ENCODE peak calls at places on chromosomes 12 and 14, in four cellular contexts. One of them, this sample, is unnamed.

GRCh38 chr14:69921052-69921451 is 41.8 kb downstream of the SMOC1 start:
- DNase-seq in HepG2: no peak
- DNase-seq in psoas muscle: no peak
- DNase-seq in Panc1: no peak
- DNase-seq in this sample: no peak

GRCh38 chr14:59483360-59483759 is 848 bp downstream of the L3HYPDH start:
- DNase-seq in Panc1: peak; percentile 1
- DNase-seq in psoas muscle: no peak
- DNase-seq in HepG2: no peak
- DNase-seq in this sample: no peak

GRCh38 chr12:94263905-94264655 is 115.7 kb downstream of the PLXNC1 start:
- DNase-seq in HepG2: no peak
- DNase-seq in psoas muscle: no peak
- DNase-seq in Panc1: no peak
- DNase-seq in this sample: peak; percentile 39

GRCh38 chr12:51318846-51319570 is 5.0 kb downstream of the BIN2 start:
- DNase-seq in HepG2: no peak
- DNase-seq in Panc1: no peak
- DNase-seq in psoas muscle: no peak
- DNase-seq in this sample: no peak

GRCh38 chr12:80195143-80195726 is 95.9 kb downstream of the OTOGL start:
- DNase-seq in Panc1: peak; percentile 20
- DNase-seq in psoas muscle: no peak
- DNase-seq in HepG2: peak; percentile 16
- DNase-seq in this sample: peak; percentile 24

GRCh38 chr12:87140257-87140656 is 884.1 kb upstream of the MGAT4C start:
- DNase-seq in psoas muscle: no peak
- DNase-seq in HepG2: no peak
- DNase-seq in Panc1: no peak
- DNase-seq in this sample: no peak

GRCh38 chr14:69711065-69711464 is 55.9 kb upstream of the SRSF5 start:
- DNase-seq in Panc1: no peak
- DNase-seq in HepG2: no peak
- DNase-seq in psoas muscle: peak; percentile 88
- DNase-seq in this sample: peak; percentile 71

GRCh38 chr14:89236846-89237245 is 180.2 kb downstream of the FOXN3 start:
- DNase-seq in HepG2: no peak
- DNase-seq in Panc1: no peak
- DNase-seq in psoas muscle: no peak
- DNase-seq in this sample: no peak

GRCh38 chr12:1594045-1594294 is 411 bp downstream of the FBXL14 start:
- DNase-seq in HepG2: no peak
- DNase-seq in psoas muscle: peak; percentile 84
- DNase-seq in Panc1: no peak
- DNase-seq in this sample: peak; percentile 79

GRCh38 chr14:63544641-63545234 is 1.6 kb upstream of the PPP2R5E start:
- DNase-seq in Panc1: no peak
- DNase-seq in HepG2: no peak
- DNase-seq in psoas muscle: no peak
- DNase-seq in this sample: no peak

GRCh38 chr12:78562358-78563205 is 302.0 kb upstream of the SYT1 start:
- DNase-seq in Panc1: peak; percentile 12
- DNase-seq in HepG2: peak; percentile 1
- DNase-seq in psoas muscle: no peak
- DNase-seq in this sample: no peak

GRCh38 chr14:74049886-74050495 is 30.8 kb downstream of the BBOF1 start:
- DNase-seq in HepG2: no peak
- DNase-seq in psoas muscle: no peak
- DNase-seq in Panc1: no peak
- DNase-seq in this sample: no peak

GRCh38 chr12:27193854-27194544 is 50.1 kb upstream of the STK38L start:
- DNase-seq in Panc1: no peak
- DNase-seq in HepG2: no peak
- DNase-seq in psoas muscle: no peak
- DNase-seq in this sample: peak; percentile 71

GRCh38 chr12:47400251-47400650 is 305.6 kb downstream of the RPAP3 start:
- DNase-seq in psoas muscle: no peak
- DNase-seq in HepG2: no peak
- DNase-seq in Panc1: no peak
- DNase-seq in this sample: no peak

GRCh38 chr12:128449146-128449894 is 182.3 kb downstream of the TMEM132C start:
- DNase-seq in Panc1: no peak
- DNase-seq in HepG2: no peak
- DNase-seq in psoas muscle: no peak
- DNase-seq in this sample: no peak

GRCh38 chr12:3644103-3644502 is 108.8 kb downstream of the CRACR2A start:
- DNase-seq in psoas muscle: no peak
- DNase-seq in HepG2: no peak
- DNase-seq in Panc1: no peak
- DNase-seq in this sample: no peak

GRCh38 chr12:53482626-53483165 is 16.6 kb downstream of the MAP3K12 start:
- DNase-seq in HepG2: no peak
- DNase-seq in Panc1: no peak
- DNase-seq in psoas muscle: peak; percentile 55
- DNase-seq in this sample: no peak
- H3K36me3 ChIP-seq in HepG2: peaks cover 13% of the 10 kb centered on the region
- H3K36me3 ChIP-seq in Panc1: peaks cover 29% of the 10 kb centered on the region
- H3K36me3 ChIP-seq in psoas muscle: peaks cover 86% of the 10 kb centered on the region
- H3K36me3 ChIP-seq in this sample: peaks cover 99% of the 10 kb centered on the region

DNA sequence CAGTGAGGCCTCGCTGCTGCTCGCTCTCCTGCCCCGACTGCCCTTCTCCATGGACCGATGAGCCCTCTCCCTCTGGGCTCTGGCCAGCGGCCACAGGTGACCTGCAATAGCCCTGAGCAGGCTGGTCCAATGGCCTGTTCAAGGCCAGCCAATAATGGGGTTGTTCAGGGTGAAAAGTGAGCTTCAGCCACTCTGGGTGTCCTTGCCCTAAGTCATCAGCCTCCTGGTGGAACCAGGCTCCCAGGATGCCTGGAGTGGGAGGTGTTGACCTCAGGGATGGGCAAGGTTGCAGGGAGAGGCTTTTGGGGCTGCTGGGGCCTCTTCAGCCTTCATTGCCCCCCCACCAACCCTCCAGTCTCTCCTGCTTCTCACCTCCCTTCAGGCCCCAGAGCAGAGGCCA is 79.7 kb downstream of the RFLNA start:
- DNase-seq in HepG2: no peak
- DNase-seq in psoas muscle: no peak
- DNase-seq in Panc1: no peak
- DNase-seq in this sample: no peak
- H3K36me3 ChIP-seq in HepG2: peaks cover 4% of the 10 kb centered on the region
- H3K36me3 ChIP-seq in psoas muscle: peaks cover 86% of the 10 kb centered on the region
- H3K36me3 ChIP-seq in Panc1: peaks cover 7% of the 10 kb centered on the region
- H3K36me3 ChIP-seq in this sample: peaks cover 87% of the 10 kb centered on the region

GRCh38 chr12:123617144-123617543 is 15.2 kb downstream of the DDX55 start:
- DNase-seq in psoas muscle: no peak
- DNase-seq in Panc1: no peak
- DNase-seq in HepG2: no peak
- DNase-seq in this sample: no peak

GRCh38 chr12:123614110-123614509 is 12.2 kb downstream of the DDX55 start:
- DNase-seq in HepG2: no peak
- DNase-seq in psoas muscle: no peak
- DNase-seq in Panc1: no peak
- DNase-seq in this sample: no peak

GRCh38 chr12:123617580-123617979 is 15.7 kb downstream of the DDX55 start:
- DNase-seq in psoas muscle: no peak
- DNase-seq in HepG2: no peak
- DNase-seq in Panc1: no peak
- DNase-seq in this sample: no peak

DNA sequence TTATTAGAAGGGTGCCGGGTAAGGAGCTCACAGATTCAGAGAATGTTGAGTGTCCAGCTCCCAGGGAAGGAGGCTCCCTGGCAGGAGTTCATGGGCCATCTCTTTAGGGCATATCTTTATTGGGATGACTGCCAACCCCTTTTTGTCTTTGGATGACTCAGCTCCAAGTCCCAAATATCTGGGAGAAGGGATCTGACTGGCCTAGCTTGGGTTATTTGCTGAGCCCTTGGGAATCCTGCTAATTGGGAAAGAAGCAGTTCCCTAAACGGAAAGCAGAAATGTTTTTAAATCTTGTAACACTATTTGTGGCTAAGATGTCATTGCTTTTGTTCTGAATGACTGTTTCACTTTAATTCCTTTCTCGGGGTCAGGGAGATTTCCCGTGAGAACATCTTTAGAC is 12.6 kb downstream of the DDX55 start:
- DNase-seq in Panc1: no peak
- DNase-seq in psoas muscle: no peak
- DNase-seq in HepG2: no peak
- DNase-seq in this sample: peak; percentile 13
- H3K36me3 ChIP-seq in Panc1: peaks cover 43% of the 10 kb centered on the region
- H3K36me3 ChIP-seq in psoas muscle: peaks cover 100% of the 10 kb centered on the region
- H3K36me3 ChIP-seq in HepG2: peaks cover 35% of the 10 kb centered on the region
- H3K36me3 ChIP-seq in this sample: peaks cover 50% of the 10 kb centered on the region

DNA sequence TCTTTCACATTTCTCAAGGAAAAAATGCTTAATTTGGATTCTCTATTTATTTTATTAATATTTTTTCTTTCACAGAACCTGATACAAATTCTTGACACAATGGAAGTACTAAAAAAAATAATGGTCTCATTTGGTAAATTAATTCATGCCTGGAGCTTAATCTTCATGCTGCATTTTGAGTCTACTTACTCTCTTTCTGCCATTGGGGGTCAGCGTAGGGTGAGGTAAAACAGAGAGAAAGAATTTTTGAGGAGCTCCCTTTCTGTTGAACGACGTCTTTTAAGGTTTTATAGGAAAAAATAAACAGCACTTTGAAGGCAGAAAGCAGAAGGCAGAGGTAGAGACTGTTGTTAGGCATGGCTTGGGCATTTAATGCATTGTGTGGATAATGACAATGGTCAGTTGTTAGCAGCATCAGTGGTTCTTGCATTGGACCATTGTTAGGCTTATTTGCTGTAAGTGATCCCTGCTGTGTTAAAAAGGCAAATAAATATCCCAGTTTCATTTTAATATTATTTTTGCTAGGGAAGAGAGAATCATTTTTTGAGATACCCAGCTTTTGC is 557.2 kb upstream of the STXBP6 start:
- DNase-seq in Panc1: no peak
- DNase-seq in HepG2: no peak
- DNase-seq in psoas muscle: no peak
- DNase-seq in this sample: no peak
- H3K36me3 ChIP-seq in Panc1: no peaks in the 10 kb centered on the region
- H3K36me3 ChIP-seq in HepG2: no peaks in the 10 kb centered on the region
- H3K36me3 ChIP-seq in psoas muscle: no peaks in the 10 kb centered on the region
- H3K36me3 ChIP-seq in this sample: no peaks in the 10 kb centered on the region

DNA sequence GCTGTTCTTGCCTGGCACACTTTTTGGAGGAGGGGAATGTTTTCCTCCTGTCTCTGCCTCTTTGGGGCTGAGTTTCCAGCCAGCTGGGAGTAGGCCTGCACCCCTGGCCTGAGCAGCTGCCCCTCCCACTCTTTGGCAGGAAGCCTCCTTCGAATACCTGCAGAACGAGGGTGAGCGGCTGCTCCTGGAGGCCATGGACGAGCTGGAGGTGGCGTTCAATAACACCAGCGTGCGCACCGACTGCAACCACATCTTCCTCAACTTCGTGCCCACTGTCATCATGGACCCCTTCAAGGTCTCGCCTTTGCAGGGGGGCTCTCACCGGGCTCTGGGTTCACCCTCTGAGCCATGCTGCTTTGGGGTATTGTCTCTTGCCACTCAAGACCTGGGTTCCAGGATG is 69.4 kb downstream of the FOXN4 start:
- DNase-seq in psoas muscle: no peak
- DNase-seq in Panc1: no peak
- DNase-seq in HepG2: no peak
- DNase-seq in this sample: no peak
- H3K36me3 ChIP-seq in psoas muscle: peaks cover 98% of the 10 kb centered on the region
- H3K36me3 ChIP-seq in Panc1: no peaks in the 10 kb centered on the region
- H3K36me3 ChIP-seq in HepG2: peaks cover 6% of the 10 kb centered on the region
- H3K36me3 ChIP-seq in this sample: peaks cover 99% of the 10 kb centered on the region

GRCh38 chr14:100975668-100976067 is 72.1 kb upstream of the RTL1 start:
- DNase-seq in HepG2: no peak
- DNase-seq in psoas muscle: no peak
- DNase-seq in Panc1: no peak
- DNase-seq in this sample: no peak
- H3K36me3 ChIP-seq in HepG2: no peaks in the 10 kb centered on the region
- H3K36me3 ChIP-seq in psoas muscle: no peaks in the 10 kb centered on the region
- H3K36me3 ChIP-seq in Panc1: no peaks in the 10 kb centered on the region
- H3K36me3 ChIP-seq in this sample: no peaks in the 10 kb centered on the region